ENCODE peak calls at places on chromosomes 13 and 19, in eight cellular contexts. M is AG09319; P is activated CD8-positive, alpha-beta memory T cell treated with anti-CD3 and anti-CD28 coated beads, Interleukin-2, amount 50 U/mL, for 48 hours; I is heart left ventricle; A is OCI-LY7; W is NCI-H2081; B is germinal center; X is K562. C is an unnamed sample.

GRCh38 chr13:44052843-44053607 is 173.3 kb downstream of the LACC1 start:
- DNase-seq in M (peak), P (no peak), I (peak), A (no peak), W (no peak), B (no peak), X (no peak), C (no peak)

GRCh38 chr13:60572855-60573254 is 175.8 kb downstream of the TDRD3 start:
- DNase-seq in M (no peak), P (no peak), I (no peak), A (no peak), W (no peak), B (no peak), X (no peak), C (no peak)

GRCh38 chr19:30388819-30389218 is 16.6 kb downstream of the ZNF536 start:
- DNase-seq in M (no peak), P (no peak), I (no peak), A (no peak), W (no peak), B (no peak), X (no peak), C (no peak)

GRCh38 chr13:40445557-40445990 is 220.9 kb downstream of the FOXO1 start:
- DNase-seq in M (no peak), P (no peak), I (peak), A (peak), W (no peak), B (peak), X (no peak), C (peak)

GRCh38 chr13:20945952-20946383 is 43.4 kb upstream of the XPO4 start:
- DNase-seq in M (no peak), P (peak), I (no peak), A (no peak), W (no peak), B (no peak), X (no peak), C (no peak)

GRCh38 chr19:17539288-17540117 is 15.9 kb upstream of the COLGALT1 start:
- DNase-seq in M (peak), P (peak), I (peak), A (peak), W (peak), B (peak), X (peak), C (peak)

GRCh38 chr19:23071087-23071511 is 45.7 kb upstream of the ZNF730 start:
- DNase-seq in M (no peak), P (peak), I (peak), A (no peak), W (no peak), B (peak), X (no peak), C (no peak)

GRCh38 chr19:33245948-33246728 is 20.5 kb upstream of the SLC7A10 start:
- DNase-seq in M (no peak), P (no peak), I (peak), A (no peak), W (no peak), B (no peak), X (peak), C (no peak)

GRCh38 chr13:28475916-28476725 is 18.8 kb downstream of the FLT1 start:
- DNase-seq in M (peak), P (no peak), I (no peak), A (no peak), W (no peak), B (no peak), X (no peak), C (no peak)

GRCh38 chr19:1767464-1767933 is 14.2 kb downstream of the ONECUT3 start:
- DNase-seq in M (no peak), P (peak), I (no peak), A (peak), W (no peak), B (peak), X (peak), C (no peak)

GRCh38 chr13:71355010-71355409 is 512.0 kb downstream of the DACH1 start:
- DNase-seq in M (no peak), P (no peak), I (no peak), A (no peak), W (no peak), B (no peak), X (no peak), C (no peak)

GRCh38 chr19:7188682-7189629 is 105.3 kb downstream of the INSR start:
- DNase-seq in M (no peak), P (no peak), I (no peak), A (no peak), W (peak), B (no peak), X (no peak), C (peak)

GRCh38 chr19:29714953-29715694 is at the start of gene C19orf12:
- DNase-seq in M (no peak), P (peak), I (peak), A (peak), W (peak), B (peak), X (peak), C (no peak)

GRCh38 chr13:23902975-23903905 is 5.9 kb upstream of the C1QTNF9B start:
- DNase-seq in M (no peak), P (no peak), I (no peak), A (no peak), W (no peak), B (no peak), X (no peak), C (no peak)

GRCh38 chr13:73168226-73168992 is 109.6 kb downstream of the KLF5 start:
- DNase-seq in M (no peak), P (no peak), I (no peak), A (no peak), W (no peak), B (no peak), X (no peak), C (no peak)

GRCh38 chr13:41588899-41589298 is 131.5 kb downstream of the RGCC start:
- DNase-seq in M (peak), P (peak), I (no peak), A (no peak), W (no peak), B (no peak), X (peak), C (no peak)

GRCh38 chr19:1000095-1000494 is at the start of gene GRIN3B:
- DNase-seq in M (no peak), P (peak), I (peak), A (peak), W (no peak), B (peak), X (peak), C (peak)

GRCh38 chr13:111960152-111960772 is 106.7 kb upstream of the SOX1 start:
- DNase-seq in M (no peak), P (no peak), I (no peak), A (no peak), W (no peak), B (no peak), X (no peak), C (no peak)

GRCh38 chr19:4877753-4878490 is 10.5 kb upstream of the PLIN3 start:
- DNase-seq in M (no peak), P (no peak), I (peak), A (peak), W (peak), B (no peak), X (peak), C (no peak)

GRCh38 chr19:35642798-35643254 is 1.3 kb downstream of the ETV2 start:
- DNase-seq in M (no peak), P (peak), I (no peak), A (peak), W (no peak), B (no peak), X (no peak), C (no peak)

GRCh38 chr13:107866007-107866665 is 349.2 kb downstream of the LIG4 start:
- DNase-seq in M (no peak), P (no peak), I (no peak), A (no peak), W (peak), B (no peak), X (peak), C (no peak)

C was measured in cardiac septum.